ENCODE peak calls at places on chromosome 3, in five cellular contexts. A is PC-3, V is GM06990, Y is tibial nerve, P is fibroblast of lung. R is an unnamed sample.
A peak's percentile ranks its signal among the peaks of the same experiment; 100 is the strongest.

GRCh38 chr3:142888099-142888483 is 792 bp downstream of the PCOLCE2 start:
- DNase-seq in P (peak; percentile 38), V (no peak), A (peak; percentile 69), Y (no peak), R (no peak)

GRCh38 chr3:135865085-135865484 is 100.4 kb upstream of the PPP2R3A start:
- DNase-seq in P (peak; percentile 9), A (no peak), Y (no peak), V (no peak), R (no peak)

GRCh38 chr3:124639406-124640237 is 90.6 kb upstream of the UMPS start:
- DNase-seq in Y (no peak), V (peak; percentile 53), P (no peak), A (no peak), R (no peak)

GRCh38 chr3:17874630-17875029 is 132.2 kb upstream of the TBC1D5 start:
- DNase-seq in P (no peak), A (no peak), Y (no peak), V (no peak), R (no peak)

GRCh38 chr3:140276698-140277097 is 341.7 kb downstream of the CLSTN2 start:
- DNase-seq in P (no peak), A (peak; percentile 16), V (no peak), Y (no peak), R (no peak)

GRCh38 chr3:101072299-101072698 is 79.1 kb upstream of the ABI3BP start:
- DNase-seq in A (peak; percentile 84), V (no peak), P (no peak), Y (no peak), R (no peak)

GRCh38 chr3:47617061-47618010 is 38.7 kb upstream of the CSPG5 start:
- DNase-seq in V (no peak), Y (no peak), P (peak; percentile 40), A (peak; percentile 83), R (no peak)

GRCh38 chr3:117706037-117706436 is 996.5 kb downstream of the TUSC7 start:
- DNase-seq in V (no peak), P (peak; percentile 80), A (no peak), Y (no peak), R (no peak)

GRCh38 chr3:129305592-129306091 is 27.0 kb downstream of the HMCES start:
- DNase-seq in V (no peak), Y (peak; percentile 78), P (peak; percentile 79), A (no peak), R (peak; percentile 93)

GRCh38 chr3:141452045-141452444 is 34.8 kb upstream of the RASA2 start:
- DNase-seq in V (no peak), Y (no peak), A (peak; percentile 52), P (peak; percentile 81), R (no peak)

GRCh38 chr3:172034786-172035685 is 4.3 kb upstream of the FNDC3B start:
- DNase-seq in Y (no peak), V (no peak), P (no peak), A (peak; percentile 46), R (no peak)

GRCh38 chr3:131794766-131795381 is 239.9 kb downstream of the CPNE4 start:
- DNase-seq in Y (no peak), A (peak; percentile 76), V (peak; percentile 19), P (peak; percentile 74), R (no peak)

GRCh38 chr3:70000563-70001081 is 1.1 kb downstream of the SAMMSON start:
- DNase-seq in A (peak; percentile 5), Y (no peak), V (no peak), P (peak; percentile 83), R (no peak)

GRCh38 chr3:72812201-72812600 is 36.0 kb downstream of the SHQ1 start:
- DNase-seq in V (no peak), Y (no peak), P (no peak), A (no peak), R (no peak)

GRCh38 chr3:108178676-108179075 is 43.5 kb downstream of the IFT57 start:
- DNase-seq in A (peak; percentile 68), P (peak; percentile 64), V (no peak), Y (no peak), R (no peak)

GRCh38 chr3:168512802-168513201 is 417.1 kb upstream of the GOLIM4 start:
- DNase-seq in V (no peak), A (no peak), P (no peak), Y (no peak), R (no peak)

GRCh38 chr3:66532160-66532587 is 31.4 kb upstream of the LRIG1 start:
- DNase-seq in Y (no peak), V (no peak), P (no peak), A (no peak), R (no peak)

GRCh38 chr3:112672716-112673506 is 32.0 kb upstream of the CCDC80 start:
- DNase-seq in V (no peak), P (no peak), A (no peak), Y (no peak), R (no peak)

GRCh38 chr3:42600958-42601675 is 631 bp downstream of the NKTR start:
- DNase-seq in Y (peak; percentile 33), A (peak; percentile 51), P (peak; percentile 61), V (no peak), R (no peak)

GRCh38 chr3:180466401-180467005 is 135.5 kb upstream of the TTC14 start:
- DNase-seq in V (no peak), A (no peak), P (no peak), Y (no peak), R (no peak)

GRCh38 chr3:47250309-47251060 is 32.1 kb downstream of the KIF9 start:
- DNase-seq in P (peak; percentile 45), V (no peak), Y (peak; percentile 18), A (peak; percentile 61), R (peak; percentile 49)

GRCh38 chr3:135905058-135905724 is 60.3 kb upstream of the PPP2R3A start:
- DNase-seq in Y (no peak), V (no peak), A (peak; percentile 49), P (peak; percentile 40), R (no peak)

GRCh38 chr3:16102905-16103364 is 71.5 kb upstream of the GALNT15 start:
- DNase-seq in Y (no peak), A (peak; percentile 68), V (no peak), P (peak; percentile 85), R (no peak)

GRCh38 chr3:15860014-15860934 is 62.5 kb upstream of the ANKRD28 start:
- DNase-seq in P (peak; percentile 44), V (peak; percentile 44), Y (no peak), A (peak; percentile 69), R (peak; percentile 72)

GRCh38 chr3:125317761-125318496 is 57.2 kb downstream of the ZNF148 start:
- DNase-seq in Y (no peak), A (peak; percentile 70), V (no peak), P (no peak), R (no peak)

GRCh38 chr3:190840146-190840545 is 22.3 kb downstream of the GMNC start:
- DNase-seq in V (no peak), A (peak; percentile 38), P (peak; percentile 13), Y (no peak), R (no peak)

GRCh38 chr3:81216192-81216591 is 545.3 kb downstream of the GBE1 start:
- DNase-seq in Y (no peak), P (peak; percentile 73), V (no peak), A (peak; percentile 92), R (no peak)

GRCh38 chr3:110731148-110731547 is 340.5 kb upstream of the NECTIN3 start:
- DNase-seq in A (no peak), Y (no peak), V (no peak), P (peak; percentile 54), R (no peak)

GRCh38 chr3:197542741-197543454 is 12.9 kb downstream of the BDH1 start:
- DNase-seq in A (no peak), V (no peak), Y (no peak), P (no peak), R (peak; percentile 68)

GRCh38 chr3:188827078-188827477 is 344.7 kb upstream of the TPRG1 start:
- DNase-seq in P (no peak), Y (no peak), A (no peak), V (no peak), R (no peak)

GRCh38 chr3:46733026-46733800 is 15.5 kb upstream of the PRSS50 start:
- DNase-seq in A (peak; percentile 14), P (peak; percentile 15), Y (no peak), V (no peak), R (no peak)

GRCh38 chr3:123369085-123369484 is 79.8 kb downstream of the ADCY5 start:
- DNase-seq in V (no peak), Y (no peak), P (no peak), A (no peak), R (no peak)

GRCh38 chr3:111846717-111847116 is 12.3 kb upstream of the PHLDB2 start:
- DNase-seq in P (peak; percentile 73), A (peak; percentile 94), V (no peak), Y (no peak), R (no peak)

GRCh38 chr3:127002195-127003174 is 19.6 kb downstream of the PLXNA1 start:
- DNase-seq in V (no peak), Y (peak; percentile 82), A (no peak), P (peak; percentile 89), R (peak; percentile 87)
- TF ChIP-seq CTCF in V (peak; percentile 19), Y (peak; percentile 56), A (no peak), P (peak; percentile 50), R (peak; percentile 31)

GRCh38 chr3:99938270-99938955 is 120.8 kb downstream of the CMSS1 start:
- DNase-seq in P (peak; percentile 59), Y (no peak), A (no peak), V (no peak), R (no peak)
- H3K4me3 ChIP-seq in P (no peak overlapping the region), Y (no peak overlapping the region), A (no peak overlapping the region), V (peak overlapping the region; percentile 33), R (no peak overlapping the region)

DNA sequence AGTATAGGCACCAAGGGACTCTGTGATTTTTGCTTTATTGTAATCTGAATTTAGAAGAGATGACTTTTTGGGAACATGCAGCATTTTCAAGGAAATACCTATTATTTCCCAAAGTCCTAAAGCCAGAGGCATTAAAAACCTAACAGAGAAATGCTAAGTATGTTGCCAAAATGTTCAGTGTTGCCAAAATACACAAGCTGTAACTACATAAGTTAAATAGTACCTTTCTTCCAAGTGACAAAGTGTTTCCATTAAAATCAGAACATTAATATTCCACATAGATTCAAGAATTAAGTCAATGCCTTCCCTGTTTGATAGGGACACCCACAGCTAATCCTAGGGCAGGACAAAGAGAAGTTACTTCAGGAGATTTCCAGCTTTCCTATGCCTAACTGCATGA is 42.0 kb downstream of the MKRN2 start:
- DNase-seq in V (no peak), P (no peak), Y (no peak), A (no peak), R (no peak)
- H3K36me3 ChIP-seq in V (peaks cover 15% of the 10 kb centered on the region), P (peaks cover 7% of the 10 kb centered on the region), Y (no peaks in the 10 kb centered on the region), A (peaks cover 71% of the 10 kb centered on the region), R (peaks cover 100% of the 10 kb centered on the region)

GRCh38 chr3:194434503-194434902 is 35.4 kb upstream of the GP5 start:
- DNase-seq in Y (no peak), P (no peak), A (no peak), V (no peak), R (no peak)
- TF ChIP-seq CTCF in Y (no peak), P (no peak), A (no peak), V (no peak), R (no peak)

GRCh38 chr3:53161345-53161819 is 373 bp downstream of the PRKCD start:
- DNase-seq in Y (no peak), V (peak; percentile 60), A (no peak), P (no peak), R (no peak)
- H3K4me3 ChIP-seq in Y (peak overlapping the region; percentile 63), V (peak overlapping the region; percentile 83), A (peak overlapping the region; percentile 96), P (peak overlapping the region; percentile 88), R (peak overlapping the region; percentile 89)

R was measured in left lung.